ENCODE peak calls at places on chromosomes 12 and 14, in seven cellular contexts. P, A, H, G, C, S and Y are unnamed samples.

GRCh38 chr14:44982594-44982993 is 20.6 kb downstream of the TOGARAM1 start:
- DNase-seq in C (no peak), P (no peak), H (no peak), S (no peak), A (no peak), G (no peak), Y (no peak)

GRCh38 chr14:22391908-22392307 is 197.1 kb downstream of the DAD1 start:
- DNase-seq in S (no peak), A (no peak), G (peak), P (peak), H (peak), C (peak), Y (peak)

GRCh38 chr14:99348816-99349609 is 77.0 kb upstream of the BCL11B start:
- DNase-seq in A (no peak), H (no peak), C (no peak), P (no peak), S (no peak), G (no peak), Y (no peak)

GRCh38 chr12:118981285-118982201 is at the start of gene SRRM4:
- DNase-seq in H (no peak), A (no peak), S (no peak), C (peak), P (no peak), G (peak), Y (no peak)

GRCh38 chr12:47991106-47991550 is 13.1 kb downstream of the COL2A1 start:
- DNase-seq in H (no peak), G (no peak), C (no peak), S (no peak), A (no peak), P (no peak), Y (no peak)

GRCh38 chr12:130955238-130955816 is 1.6 kb downstream of the ADGRD1 start:
- DNase-seq in S (no peak), H (no peak), C (no peak), G (no peak), P (peak), A (no peak), Y (no peak)

GRCh38 chr12:96201272-96202227 is 7.4 kb downstream of the ELK3 start:
- DNase-seq in S (no peak), A (no peak), C (no peak), H (no peak), P (no peak), G (no peak), Y (no peak)

GRCh38 chr12:12436831-12437345 is 80.0 kb downstream of the BORCS5 start:
- DNase-seq in P (no peak), H (no peak), C (no peak), A (no peak), G (no peak), S (no peak), Y (peak)

GRCh38 chr14:31992051-31992450 is 85.1 kb upstream of the ARHGAP5 start:
- DNase-seq in G (no peak), H (peak), C (no peak), A (no peak), S (no peak), P (no peak), Y (peak)

GRCh38 chr14:102951034-102951433 is 28.6 kb downstream of the AMN start:
- DNase-seq in H (no peak), S (no peak), A (no peak), G (no peak), P (peak), C (no peak), Y (no peak)

GRCh38 chr14:60655898-60656754 is 6.8 kb upstream of the SIX1 start:
- DNase-seq in A (no peak), H (no peak), P (no peak), C (no peak), G (peak), S (no peak), Y (no peak)

GRCh38 chr14:22280497-22281321 is 308.3 kb downstream of the DAD1 start:
- DNase-seq in A (no peak), P (no peak), G (no peak), H (no peak), S (no peak), C (no peak), Y (no peak)

GRCh38 chr12:26112703-26113147 is 12.1 kb downstream of the BHLHE41 start:
- DNase-seq in A (no peak), G (no peak), C (no peak), S (no peak), P (no peak), H (no peak), Y (no peak)

GRCh38 chr12:93707836-93708235 is 30.7 kb downstream of the CRADD start:
- DNase-seq in G (no peak), C (no peak), H (peak), A (no peak), P (no peak), S (no peak), Y (peak)

GRCh38 chr12:89838846-89839245 is 130.2 kb upstream of the ATP2B1 start:
- DNase-seq in P (no peak), S (no peak), C (no peak), A (no peak), H (no peak), G (no peak), Y (no peak)

GRCh38 chr12:124694250-124694649 is 126.8 kb upstream of the NCOR2 start:
- DNase-seq in H (no peak), G (no peak), C (no peak), P (no peak), S (no peak), A (no peak), Y (no peak)

GRCh38 chr12:52074656-52075408 is 4.7 kb upstream of the SMIM41 start:
- DNase-seq in C (no peak), H (no peak), P (no peak), S (no peak), A (no peak), G (no peak), Y (no peak)

GRCh38 chr12:78418919-78419318 is 445.7 kb upstream of the SYT1 start:
- DNase-seq in S (no peak), H (no peak), G (no peak), A (no peak), P (no peak), C (no peak), Y (no peak)

GRCh38 chr14:101835166-101835557 is 73.7 kb downstream of the PPP2R5C start:
- DNase-seq in C (no peak), G (no peak), P (no peak), H (no peak), A (no peak), S (no peak), Y (no peak)

GRCh38 chr12:64004639-64005038 is 160.1 kb downstream of the SRGAP1 start:
- DNase-seq in S (no peak), A (no peak), P (no peak), H (no peak), C (no peak), G (no peak), Y (peak)

GRCh38 chr12:81896771-81897170 is 137.6 kb upstream of the PPFIA2 start:
- DNase-seq in S (no peak), A (no peak), C (no peak), P (no peak), H (no peak), G (no peak), Y (peak)

GRCh38 chr12:55842681-55843429 is at the start of gene MMP19:
- DNase-seq in A (no peak), P (peak), S (no peak), H (peak), G (no peak), C (no peak), Y (peak)

GRCh38 chr14:91041450-91041849 is 19.0 kb downstream of the RPS6KA5 start:
- DNase-seq in P (no peak), S (no peak), G (no peak), H (no peak), C (no peak), A (no peak), Y (no peak)

GRCh38 chr14:104682107-104682593 is 7.3 kb upstream of the INF2 start:
- DNase-seq in A (no peak), H (peak), G (no peak), C (no peak), P (no peak), S (no peak), Y (no peak)

GRCh38 chr12:56158926-56159461 is 835 bp downstream of the MYL6 start:
- DNase-seq in G (peak), C (peak), A (peak), P (peak), H (peak), S (peak), Y (peak)

GRCh38 chr14:105275267-105275946 is 25.4 kb downstream of the BRF1 start:
- DNase-seq in P (no peak), G (no peak), A (no peak), H (no peak), S (no peak), C (no peak), Y (peak)

GRCh38 chr12:102959391-102959790 is 1.9 kb downstream of the ASCL1 start:
- DNase-seq in A (no peak), P (no peak), C (no peak), H (no peak), G (no peak), S (no peak), Y (no peak)

GRCh38 chr14:56294125-56294524 is 175.9 kb downstream of the PELI2 start:
- DNase-seq in S (no peak), C (no peak), G (no peak), H (peak), A (no peak), P (no peak), Y (no peak)

GRCh38 chr14:100586520-100587247 is 533 bp downstream of the BEGAIN start:
- DNase-seq in P (no peak), S (peak), G (no peak), C (no peak), A (no peak), H (peak), Y (no peak)

GRCh38 chr12:67592228-67593011 is 56.1 kb upstream of the DYRK2 start:
- DNase-seq in S (no peak), C (no peak), P (no peak), G (no peak), H (peak), A (no peak), Y (peak)

GRCh38 chr12:117292688-117293087 is 68.7 kb downstream of the NOS1 start:
- DNase-seq in A (no peak), H (no peak), C (no peak), G (no peak), S (no peak), P (no peak), Y (no peak)

GRCh38 chr12:122306407-122306806 is 40.1 kb upstream of the VPS33A start:
- DNase-seq in C (no peak), A (no peak), P (no peak), G (no peak), H (peak), S (no peak), Y (no peak)

GRCh38 chr12:52838871-52839446 is 4.8 kb upstream of the KRT79 start:
- DNase-seq in A (no peak), H (no peak), G (no peak), S (no peak), P (no peak), C (no peak), Y (no peak)

GRCh38 chr12:116870306-116870705 is 10.9 kb downstream of the HRK start:
- DNase-seq in P (no peak), S (no peak), G (no peak), A (no peak), H (no peak), C (no peak), Y (no peak)

GRCh38 chr12:81668475-81668874 is 90.7 kb downstream of the PPFIA2 start:
- DNase-seq in H (peak), G (no peak), S (no peak), C (no peak), P (no peak), A (no peak), Y (peak)

GRCh38 chr12:67698711-67699603 is 50.4 kb downstream of the DYRK2 start:
- DNase-seq in H (no peak), C (no peak), P (no peak), G (no peak), A (no peak), S (no peak), Y (no peak)

GRCh38 chr12:6033546-6033945 is 88.5 kb upstream of the ANO2 start:
- DNase-seq in H (no peak), C (no peak), A (no peak), G (no peak), P (no peak), S (no peak), Y (no peak)

GRCh38 chr14:92439551-92440344 is 73.8 kb upstream of the RIN3 start:
- DNase-seq in C (no peak), G (no peak), A (no peak), S (no peak), P (no peak), H (no peak), Y (no peak)

GRCh38 chr12:41362511-41362910 is 174.4 kb downstream of the PDZRN4 start:
- DNase-seq in S (no peak), P (no peak), G (no peak), C (no peak), H (no peak), A (no peak), Y (no peak)

GRCh38 chr12:41364211-41364610 is 176.1 kb downstream of the PDZRN4 start:
- DNase-seq in H (no peak), S (no peak), A (no peak), G (no peak), P (no peak), C (no peak), Y (no peak)

GRCh38 chr12:41365653-41366131 is 177.6 kb downstream of the PDZRN4 start:
- DNase-seq in C (no peak), P (no peak), G (no peak), H (no peak), A (no peak), S (no peak), Y (no peak)

DNA sequence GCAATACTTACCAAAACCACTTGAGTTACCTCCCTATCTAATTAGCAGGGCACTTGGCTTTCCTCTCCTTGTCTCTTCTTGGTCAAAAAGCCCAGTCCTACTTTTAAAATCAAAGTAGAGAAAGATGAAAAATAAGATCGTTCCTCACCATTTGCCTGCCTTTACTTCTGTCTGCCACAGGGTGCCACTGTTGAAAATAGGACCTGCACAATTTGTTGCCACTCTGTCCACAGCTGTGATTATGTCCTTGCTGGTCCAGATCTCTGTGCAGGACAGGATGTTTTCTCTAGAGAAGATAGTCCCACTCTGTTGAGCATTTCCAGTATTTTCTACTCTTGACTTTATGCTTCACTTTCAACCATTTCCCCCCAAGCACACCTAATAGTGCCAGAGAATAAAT is 179.9 kb downstream of the PDZRN4 start:
- DNase-seq in A (no peak), S (no peak), C (no peak), H (peak), G (no peak), P (no peak), Y (no peak)
- H3K4me3 ChIP-seq in A (no peak), S (no peak), C (no peak), H (no peak), G (no peak), P (no peak), Y (no peak)

DNA sequence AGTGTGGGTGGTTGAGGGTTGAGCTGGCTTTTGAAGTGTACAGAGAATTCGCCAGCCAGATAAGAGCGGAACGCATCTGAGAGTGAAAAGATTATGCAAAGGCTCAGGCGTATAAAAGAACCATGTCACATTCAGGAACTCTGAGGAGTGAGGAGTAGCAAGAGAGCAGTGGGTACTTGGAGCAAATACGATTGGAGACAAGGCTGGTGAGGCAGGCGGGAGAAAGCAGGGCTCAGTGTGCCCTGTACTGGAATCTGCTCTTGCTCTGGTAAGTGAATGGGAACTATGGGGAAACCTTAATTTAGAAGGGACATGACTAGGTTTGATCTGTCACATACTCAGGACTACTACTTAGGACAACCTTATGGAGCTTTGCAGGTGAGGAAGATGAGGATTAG is 87.0 kb downstream of the PTPRB start:
- DNase-seq in A (no peak), C (no peak), S (no peak), G (no peak), P (no peak), H (no peak), Y (no peak)
- H3K27ac ChIP-seq in A (no peak), C (no peak), S (no peak), G (no peak), P (peak), H (no peak), Y (no peak)

GRCh38 chr12:115478505-115478904 is 794.5 kb upstream of the TBX3 start:
- DNase-seq in A (no peak), C (no peak), S (no peak), P (no peak), G (no peak), H (no peak), Y (no peak)

GRCh38 chr12:115485503-115485902 is 792.0 kb downstream of the MED13L start:
- DNase-seq in P (no peak), C (no peak), G (no peak), A (no peak), H (no peak), S (no peak), Y (no peak)

GRCh38 chr12:115485967-115486366 is 791.5 kb downstream of the MED13L start:
- DNase-seq in A (no peak), C (no peak), S (no peak), G (no peak), H (no peak), P (no peak), Y (no peak)

DNA sequence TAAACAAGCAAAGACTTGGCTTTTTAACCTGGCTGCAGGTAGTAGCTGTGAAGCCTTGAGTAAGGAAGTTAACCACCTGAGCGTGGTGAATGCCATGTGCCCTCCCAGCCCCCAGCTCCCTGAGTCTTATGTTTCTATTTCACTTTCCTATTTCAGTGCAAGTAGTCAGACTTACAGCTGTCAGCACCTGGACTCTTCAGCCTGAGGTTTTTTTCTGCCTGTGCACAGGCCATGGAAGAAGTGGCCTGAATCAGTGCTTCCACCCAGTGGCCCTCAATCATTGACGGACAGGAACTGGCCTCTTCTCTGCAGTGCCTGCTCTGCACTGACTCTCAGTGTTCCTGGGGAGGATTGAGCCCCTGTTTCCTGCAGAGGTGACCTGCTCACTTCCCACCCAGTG is 796.4 kb downstream of the MED13L start:
- DNase-seq in S (no peak), H (no peak), G (no peak), P (no peak), C (no peak), A (no peak), Y (no peak)
- H3K4me3 ChIP-seq in S (no peak), H (no peak), G (no peak), P (no peak), C (no peak), A (no peak), Y (no peak)

GRCh38 chr14:68857671-68858070 is 64.8 kb upstream of the ZFP36L1 start:
- DNase-seq in P (no peak), S (no peak), C (no peak), A (no peak), G (no peak), H (no peak), Y (no peak)
- H3K27ac ChIP-seq in P (peak), S (no peak), C (no peak), A (no peak), G (no peak), H (no peak), Y (no peak)